ENCODE peak calls at places on chromosomes 3 and 15, in four cellular contexts. One of them, this sample, is unnamed.
A peak's percentile ranks its signal among the peaks of the same experiment; 100 is the strongest.

GRCh38 chr15:89408512-89409183 is 74.0 kb upstream of the POLG start:
- DNase-seq in endodermal cell: no peak
- DNase-seq in neural crest cell: no peak
- DNase-seq in tibial nerve: no peak
- DNase-seq in this sample: no peak

GRCh38 chr3:106169351-106169750 is 300.5 kb upstream of the CBLB start:
- DNase-seq in endodermal cell: no peak
- DNase-seq in tibial nerve: no peak
- DNase-seq in neural crest cell: no peak
- DNase-seq in this sample: no peak

GRCh38 chr3:138434276-138434874 is at the start of gene ESYT3:
- DNase-seq in endodermal cell: peak; percentile 92
- DNase-seq in neural crest cell: peak; percentile 49
- DNase-seq in tibial nerve: peak; percentile 51
- DNase-seq in this sample: peak; percentile 66

GRCh38 chr3:126557761-126558160 is 971 bp downstream of the C3orf22 start:
- DNase-seq in neural crest cell: no peak
- DNase-seq in tibial nerve: no peak
- DNase-seq in endodermal cell: peak; percentile 74
- DNase-seq in this sample: peak; percentile 7

GRCh38 chr15:27704939-27705514 is 394.1 kb downstream of the OCA2 start:
- DNase-seq in neural crest cell: no peak
- DNase-seq in endodermal cell: no peak
- DNase-seq in tibial nerve: no peak
- DNase-seq in this sample: no peak

GRCh38 chr3:132870596-132870995 is 148.4 kb upstream of the NPHP3 start:
- DNase-seq in neural crest cell: no peak
- DNase-seq in endodermal cell: no peak
- DNase-seq in tibial nerve: no peak
- DNase-seq in this sample: no peak

GRCh38 chr15:69729167-69729748 is 276.6 kb downstream of the RPLP1 start:
- DNase-seq in neural crest cell: peak; percentile 68
- DNase-seq in tibial nerve: peak; percentile 49
- DNase-seq in endodermal cell: peak; percentile 86
- DNase-seq in this sample: no peak

GRCh38 chr15:58462973-58463663 is 31.3 kb downstream of the LIPC start:
- DNase-seq in neural crest cell: no peak
- DNase-seq in tibial nerve: no peak
- DNase-seq in endodermal cell: no peak
- DNase-seq in this sample: no peak

GRCh38 chr15:62412634-62413033 is 247.5 kb upstream of the C2CD4B start:
- DNase-seq in tibial nerve: no peak
- DNase-seq in endodermal cell: no peak
- DNase-seq in neural crest cell: no peak
- DNase-seq in this sample: no peak

GRCh38 chr15:95127356-95127755 is 896.0 kb downstream of the MCTP2 start:
- DNase-seq in tibial nerve: no peak
- DNase-seq in endodermal cell: no peak
- DNase-seq in neural crest cell: no peak
- DNase-seq in this sample: no peak

GRCh38 chr3:133827136-133827535 is 21.5 kb downstream of the SRPRB start:
- DNase-seq in tibial nerve: no peak
- DNase-seq in endodermal cell: no peak
- DNase-seq in neural crest cell: no peak
- DNase-seq in this sample: no peak

GRCh38 chr3:42024578-42025387 is 62.9 kb upstream of the ULK4 start:
- DNase-seq in endodermal cell: peak; percentile 61
- DNase-seq in neural crest cell: peak; percentile 28
- DNase-seq in tibial nerve: no peak
- DNase-seq in this sample: no peak

GRCh38 chr3:196268270-196269163 is 19.0 kb downstream of the PCYT1A start:
- DNase-seq in neural crest cell: no peak
- DNase-seq in endodermal cell: peak; percentile 87
- DNase-seq in tibial nerve: no peak
- DNase-seq in this sample: no peak

GRCh38 chr15:99977945-99978344 is 244.7 kb upstream of the LYSMD4 start:
- DNase-seq in neural crest cell: no peak
- DNase-seq in endodermal cell: no peak
- DNase-seq in tibial nerve: no peak
- DNase-seq in this sample: no peak

GRCh38 chr3:112973325-112974177 is 1.4 kb downstream of the CD200R1 start:
- DNase-seq in neural crest cell: no peak
- DNase-seq in endodermal cell: no peak
- DNase-seq in tibial nerve: no peak
- DNase-seq in this sample: no peak

GRCh38 chr15:68384451-68385239 is 47.3 kb downstream of the ITGA11 start:
- DNase-seq in neural crest cell: no peak
- DNase-seq in endodermal cell: peak; percentile 29
- DNase-seq in tibial nerve: no peak
- DNase-seq in this sample: no peak

GRCh38 chr3:127770671-127771370 is 51.5 kb downstream of the MGLL start:
- DNase-seq in tibial nerve: no peak
- DNase-seq in neural crest cell: no peak
- DNase-seq in endodermal cell: no peak
- DNase-seq in this sample: no peak

GRCh38 chr3:157226173-157226847 is 66.4 kb upstream of the CCNL1 start:
- DNase-seq in neural crest cell: no peak
- DNase-seq in tibial nerve: no peak
- DNase-seq in endodermal cell: no peak
- DNase-seq in this sample: no peak

GRCh38 chr3:56118968-56119367 is 349.3 kb downstream of the ERC2 start:
- DNase-seq in tibial nerve: no peak
- DNase-seq in neural crest cell: no peak
- DNase-seq in endodermal cell: no peak
- DNase-seq in this sample: no peak

GRCh38 chr3:185733980-185734724 is 90.7 kb downstream of the IGF2BP2 start:
- DNase-seq in tibial nerve: peak; percentile 40
- DNase-seq in endodermal cell: peak; percentile 84
- DNase-seq in neural crest cell: peak; percentile 30
- DNase-seq in this sample: no peak

GRCh38 chr3:4228295-4228694 is 74.9 kb upstream of the SETMAR start:
- DNase-seq in endodermal cell: no peak
- DNase-seq in tibial nerve: no peak
- DNase-seq in neural crest cell: no peak
- DNase-seq in this sample: no peak

GRCh38 chr15:57353317-57353804 is 22.9 kb upstream of the CGNL1 start:
- DNase-seq in tibial nerve: no peak
- DNase-seq in neural crest cell: no peak
- DNase-seq in endodermal cell: no peak
- DNase-seq in this sample: no peak

GRCh38 chr15:79543097-79543496 is 111.0 kb downstream of the MINAR1 start:
- DNase-seq in endodermal cell: peak; percentile 55
- DNase-seq in tibial nerve: no peak
- DNase-seq in neural crest cell: no peak
- DNase-seq in this sample: no peak

GRCh38 chr3:184011230-184011876 is 6.3 kb downstream of the ABCC5 start:
- DNase-seq in tibial nerve: no peak
- DNase-seq in endodermal cell: no peak
- DNase-seq in neural crest cell: no peak
- DNase-seq in this sample: no peak

GRCh38 chr15:41985236-41986160 is 13.1 kb upstream of the EHD4 start:
- DNase-seq in neural crest cell: no peak
- DNase-seq in tibial nerve: no peak
- DNase-seq in endodermal cell: peak; percentile 27
- DNase-seq in this sample: no peak

GRCh38 chr3:143814358-143814968 is 33.8 kb downstream of the SLC9A9 start:
- DNase-seq in endodermal cell: no peak
- DNase-seq in tibial nerve: peak; percentile 36
- DNase-seq in neural crest cell: no peak
- DNase-seq in this sample: no peak

GRCh38 chr15:90482124-90483011 is 47.4 kb upstream of the CRTC3 start:
- DNase-seq in neural crest cell: peak; percentile 39
- DNase-seq in tibial nerve: peak; percentile 66
- DNase-seq in endodermal cell: peak; percentile 83
- DNase-seq in this sample: no peak

GRCh38 chr3:53739926-53740325 is 106.3 kb downstream of the CHDH start:
- DNase-seq in endodermal cell: no peak
- DNase-seq in neural crest cell: no peak
- DNase-seq in tibial nerve: no peak
- DNase-seq in this sample: no peak

GRCh38 chr3:111577798-111578685 is 17.1 kb downstream of the ZBED2 start:
- DNase-seq in neural crest cell: no peak
- DNase-seq in endodermal cell: no peak
- DNase-seq in tibial nerve: no peak
- DNase-seq in this sample: no peak

GRCh38 chr15:84748274-84749110 is at the start of gene ZNF592:
- DNase-seq in neural crest cell: peak; percentile 59
- DNase-seq in endodermal cell: peak; percentile 91
- DNase-seq in tibial nerve: peak; percentile 59
- DNase-seq in this sample: peak; percentile 70

DNA sequence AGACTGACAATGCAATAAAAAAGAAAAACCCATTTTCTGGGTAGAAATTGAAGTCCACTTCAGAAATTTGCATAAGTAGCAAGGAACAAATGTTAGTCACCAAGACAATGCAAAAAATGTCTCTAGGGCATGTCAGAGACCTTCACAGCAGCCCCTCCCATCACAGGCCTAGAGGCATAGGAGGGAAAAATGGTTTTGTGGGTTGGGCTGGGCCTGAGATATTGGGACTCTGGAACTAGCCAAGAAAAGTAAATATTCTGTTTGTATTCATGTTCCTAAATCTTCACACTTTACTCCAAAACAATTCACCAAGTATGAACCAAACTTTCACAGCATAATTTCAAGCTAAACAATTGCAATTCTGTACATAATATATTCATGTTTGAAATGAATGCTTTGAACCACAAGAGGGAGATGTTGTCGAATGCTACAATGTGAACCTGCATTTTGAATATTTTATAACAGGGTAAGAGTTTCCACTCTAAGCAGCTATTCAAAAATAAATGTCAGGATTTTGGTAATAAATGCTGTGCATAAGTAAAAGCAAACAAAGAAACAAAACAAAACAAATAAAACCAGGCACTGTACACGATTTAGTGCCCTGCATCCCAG is 429.2 kb downstream of the OTOL1 start:
- DNase-seq in endodermal cell: no peak
- DNase-seq in neural crest cell: no peak
- DNase-seq in tibial nerve: no peak
- DNase-seq in this sample: no peak
- TF ChIP-seq CTCF in endodermal cell: peak; percentile 55
- TF ChIP-seq CTCF in neural crest cell: peak; percentile 39
- TF ChIP-seq CTCF in tibial nerve: no peak
- TF ChIP-seq CTCF in this sample: no peak

DNA sequence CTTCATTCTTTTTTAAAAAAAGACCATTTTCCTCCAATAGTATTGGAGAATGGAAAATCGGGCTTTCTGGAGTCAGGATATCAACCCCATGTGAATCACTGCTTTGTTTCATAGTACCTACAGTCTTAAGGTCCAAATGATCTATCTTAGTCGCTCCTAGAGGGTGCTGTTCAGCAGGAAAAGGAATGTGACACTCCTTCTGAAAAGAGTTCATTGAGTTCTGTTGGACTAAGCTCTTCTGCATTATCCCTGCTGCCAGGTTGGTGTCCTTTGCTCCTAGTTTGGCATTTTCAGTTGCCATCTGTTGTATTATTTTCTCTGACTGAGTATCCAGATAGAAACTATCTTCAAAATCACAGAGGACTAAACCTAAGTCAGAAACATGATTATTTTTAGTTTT is 57.2 kb downstream of the POLQ start:
- DNase-seq in tibial nerve: no peak
- DNase-seq in neural crest cell: no peak
- DNase-seq in endodermal cell: no peak
- DNase-seq in this sample: no peak
- TF ChIP-seq CTCF in tibial nerve: no peak
- TF ChIP-seq CTCF in neural crest cell: no peak
- TF ChIP-seq CTCF in endodermal cell: peak; percentile 42
- TF ChIP-seq CTCF in this sample: no peak

GRCh38 chr3:125394406-125394805 is 19.3 kb upstream of the ZNF148 start:
- DNase-seq in tibial nerve: no peak
- DNase-seq in endodermal cell: no peak
- DNase-seq in neural crest cell: no peak
- DNase-seq in this sample: no peak
- TF ChIP-seq CTCF in tibial nerve: no peak
- TF ChIP-seq CTCF in endodermal cell: no peak
- TF ChIP-seq CTCF in neural crest cell: no peak
- TF ChIP-seq CTCF in this sample: no peak

GRCh38 chr15:51907136-51907862 is 64.3 kb downstream of the LEO1 start:
- DNase-seq in neural crest cell: no peak
- DNase-seq in endodermal cell: peak; percentile 66
- DNase-seq in tibial nerve: no peak
- DNase-seq in this sample: no peak
- TF ChIP-seq CTCF in neural crest cell: no peak
- TF ChIP-seq CTCF in endodermal cell: peak; percentile 61
- TF ChIP-seq CTCF in tibial nerve: no peak
- TF ChIP-seq CTCF in this sample: no peak

GRCh38 chr3:38840987-38841386 is 25.0 kb upstream of the SCN10A start:
- DNase-seq in endodermal cell: no peak
- DNase-seq in neural crest cell: no peak
- DNase-seq in tibial nerve: no peak
- DNase-seq in this sample: no peak
- TF ChIP-seq CTCF in endodermal cell: peak; percentile 45
- TF ChIP-seq CTCF in neural crest cell: no peak
- TF ChIP-seq CTCF in tibial nerve: no peak
- TF ChIP-seq CTCF in this sample: no peak

GRCh38 chr15:51286816-51287215 is 51.6 kb downstream of the CYP19A1 start:
- DNase-seq in neural crest cell: no peak
- DNase-seq in tibial nerve: no peak
- DNase-seq in endodermal cell: peak; percentile 53
- DNase-seq in this sample: no peak
- TF ChIP-seq CTCF in neural crest cell: no peak
- TF ChIP-seq CTCF in tibial nerve: no peak
- TF ChIP-seq CTCF in endodermal cell: peak; percentile 72
- TF ChIP-seq CTCF in this sample: no peak

DNA sequence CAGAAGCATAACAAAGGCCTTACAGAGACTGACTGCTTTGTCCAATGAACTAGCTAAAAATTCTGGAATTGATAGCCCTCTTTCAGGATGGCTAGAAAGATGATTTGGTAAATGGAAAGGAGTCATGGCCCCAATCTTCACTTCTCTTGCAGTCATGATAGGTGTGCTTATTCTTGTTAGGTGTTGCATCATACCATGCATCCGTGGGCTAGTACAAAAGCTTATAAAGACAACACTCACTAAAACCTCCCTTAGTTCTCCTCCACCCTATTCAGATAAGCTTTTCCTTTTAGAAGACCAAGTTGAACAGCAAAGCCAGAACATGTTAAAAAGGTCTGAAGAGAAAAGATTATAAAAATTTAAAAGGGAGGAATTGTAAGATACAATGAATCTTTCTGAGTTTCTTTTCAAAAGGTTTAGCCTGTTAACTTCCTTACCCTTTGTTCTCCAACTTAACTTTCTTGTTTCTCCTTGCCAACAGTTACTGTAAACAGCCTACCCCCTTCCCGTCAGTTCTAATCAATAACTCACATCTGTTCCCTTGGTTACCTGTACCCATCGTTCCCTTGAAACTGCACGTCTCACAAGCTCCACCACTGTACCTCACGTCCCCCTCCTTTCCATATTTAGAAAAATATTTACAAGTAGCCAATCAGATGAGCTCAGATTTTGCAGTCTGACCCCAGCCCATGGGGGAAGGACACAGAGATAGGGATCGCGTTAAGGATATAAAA is 105.8 kb downstream of the ZBBX start:
- DNase-seq in tibial nerve: no peak
- DNase-seq in endodermal cell: no peak
- DNase-seq in neural crest cell: no peak
- DNase-seq in this sample: no peak
- TF ChIP-seq CTCF in tibial nerve: no peak
- TF ChIP-seq CTCF in endodermal cell: no peak
- TF ChIP-seq CTCF in neural crest cell: no peak
- TF ChIP-seq CTCF in this sample: no peak

This sample was measured in mesothelial cell of epicardium.